ENCODE peak calls at places on chromosomes 4 and X, in five cellular contexts. D, N, R, Z and W are unnamed samples.

GRCh38 chr4:56465599-56466295 is 1.7 kb upstream of the SRP72 start:
- DNase-seq in Z (no peak), N (no peak), R (no peak), D (no peak), W (no peak)

GRCh38 chr4:11197942-11198341 is 230.8 kb downstream of the HS3ST1 start:
- DNase-seq in Z (no peak), D (no peak), R (no peak), N (no peak), W (no peak)

GRCh38 chr4:121696140-121696640 is 590 bp downstream of the ANXA5 start:
- DNase-seq in D (no peak), N (peak), Z (peak), R (peak), W (peak)

GRCh38 chr4:180527993-180528392 is 1715.2 kb upstream of the TENM3 start:
- DNase-seq in Z (no peak), R (no peak), N (no peak), D (no peak), W (no peak)

GRCh38 chrX:154818916-154819770 is 13.9 kb upstream of the MPP1 start:
- DNase-seq in N (no peak), D (no peak), Z (no peak), R (no peak), W (no peak)

GRCh38 chrX:29478336-29479069 is 736.9 kb upstream of the MAGEB2 start:
- DNase-seq in R (no peak), D (no peak), N (peak), Z (peak), W (peak)

GRCh38 chr4:181618038-181618618 is 625.1 kb upstream of the TENM3 start:
- DNase-seq in N (no peak), Z (no peak), R (no peak), D (no peak), W (no peak)

GRCh38 chr4:89056953-89057398 is at the start of gene FAM13A:
- DNase-seq in R (peak), D (peak), N (peak), Z (peak), W (peak)

GRCh38 chr4:80197601-80198444 is 520 bp downstream of the PRDM8 start:
- DNase-seq in D (no peak), N (peak), R (no peak), Z (no peak), W (peak)

GRCh38 chr4:75207902-75208301 is 275.0 kb downstream of the PARM1 start:
- DNase-seq in N (no peak), Z (no peak), D (no peak), R (no peak), W (no peak)

GRCh38 chr4:26331380-26331945 is 10.6 kb downstream of the RBPJ start:
- DNase-seq in R (no peak), D (no peak), Z (peak), N (no peak), W (no peak)

GRCh38 chrX:17967888-17968287 is 106.8 kb upstream of the RAI2 start:
- DNase-seq in Z (no peak), N (no peak), R (no peak), D (no peak), W (no peak)

GRCh38 chr4:7985072-7985471 is 45.4 kb upstream of the AFAP1 start:
- DNase-seq in N (no peak), D (no peak), Z (no peak), R (no peak), W (no peak)
- TF ChIP-seq CTCF in N (no peak), D (no peak), Z (no peak), R (no peak), W (no peak)

GRCh38 chr4:6008766-6009385 is 9.4 kb downstream of the C4orf50 start:
- DNase-seq in R (no peak), D (no peak), Z (no peak), N (peak), W (no peak)

GRCh38 chr4:6005175-6005574 is 13.1 kb downstream of the C4orf50 start:
- DNase-seq in R (no peak), N (no peak), D (no peak), Z (no peak), W (no peak)

GRCh38 chr4:6010789-6011188 is 7.4 kb downstream of the C4orf50 start:
- DNase-seq in R (no peak), N (no peak), Z (no peak), D (no peak), W (no peak)

GRCh38 chr4:6009452-6009851 is 8.8 kb downstream of the C4orf50 start:
- DNase-seq in N (peak), Z (no peak), R (no peak), D (no peak), W (no peak)

GRCh38 chr4:6008092-6008551 is 10.1 kb downstream of the C4orf50 start:
- DNase-seq in Z (no peak), D (peak), N (peak), R (no peak), W (peak)
- TF ChIP-seq CTCF in Z (no peak), D (no peak), N (no peak), R (no peak), W (peak)

DNA sequence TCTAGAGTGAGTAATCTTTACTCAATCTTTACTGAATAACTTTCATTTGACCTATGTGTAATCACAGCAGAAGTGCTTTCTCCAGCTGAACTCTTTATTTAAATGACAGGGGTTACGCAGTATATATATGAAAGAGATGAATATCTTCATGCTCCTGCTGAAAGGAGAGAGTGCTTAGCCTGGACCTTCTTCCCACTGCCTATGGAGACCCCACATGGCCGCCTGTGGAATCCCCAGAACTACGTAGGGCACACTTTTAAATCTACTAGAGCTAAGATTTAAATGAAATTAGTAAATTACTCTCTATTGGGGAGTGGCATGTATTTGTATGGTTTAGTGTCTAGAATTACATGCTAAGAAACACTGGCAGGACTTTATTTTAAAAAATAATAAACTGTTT is 391.2 kb downstream of the ANKRD50 start:
- DNase-seq in N (peak), D (no peak), Z (no peak), R (no peak), W (no peak)
- TF ChIP-seq CTCF in N (no peak), D (no peak), Z (no peak), R (no peak), W (no peak)

DNA sequence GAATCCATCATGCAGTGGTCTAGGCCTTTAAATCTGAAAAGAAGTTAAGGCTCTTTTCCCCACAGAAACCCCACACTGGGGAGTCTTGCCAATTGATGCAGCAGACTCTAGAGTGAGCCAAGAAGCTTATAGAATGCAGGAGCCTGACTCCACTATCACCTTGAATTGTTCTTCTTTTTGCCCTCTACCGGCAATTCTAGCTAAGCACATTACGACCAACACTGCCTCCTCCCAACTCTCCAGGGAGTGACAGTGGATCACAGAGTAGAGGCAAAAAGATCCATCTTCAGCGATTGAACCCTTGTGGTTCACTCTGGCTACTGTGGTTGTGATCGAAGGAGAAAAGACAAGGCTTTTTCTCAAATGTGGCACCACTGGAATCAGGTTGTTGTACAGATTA is 331.5 kb downstream of the NKX6-1 start:
- DNase-seq in D (no peak), Z (no peak), N (peak), R (no peak), W (peak)
- TF ChIP-seq CTCF in D (no peak), Z (no peak), N (no peak), R (no peak), W (no peak)

GRCh38 chrX:131746491-131746968 is 202.7 kb downstream of the OR13H1 start:
- DNase-seq in N (no peak), R (no peak), D (no peak), Z (no peak), W (no peak)
- TF ChIP-seq CTCF in N (no peak), R (peak), D (no peak), Z (no peak), W (no peak)

DNA sequence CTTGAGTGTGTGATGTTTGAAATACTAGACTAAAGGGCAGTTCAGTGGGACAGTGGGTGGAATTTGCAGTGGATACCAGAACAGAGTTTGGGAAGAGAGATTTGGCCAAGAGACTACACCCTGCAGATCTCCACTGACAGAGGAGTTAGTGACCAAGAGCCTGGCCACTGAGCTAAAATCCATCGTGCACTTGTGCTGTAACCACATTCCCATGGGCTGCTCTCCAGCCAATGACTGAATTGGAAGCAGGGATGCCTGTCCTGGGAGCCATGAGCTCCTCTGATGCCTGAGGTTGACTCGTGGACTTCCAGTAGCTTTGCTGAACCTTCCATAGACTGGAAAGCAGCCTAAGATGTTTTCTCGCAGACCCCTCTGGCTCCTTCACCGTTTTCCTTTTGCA is 296.1 kb downstream of the TRIML1 start:
- DNase-seq in N (no peak), D (no peak), Z (no peak), R (no peak), W (no peak)
- TF ChIP-seq CTCF in N (no peak), D (no peak), Z (no peak), R (no peak), W (no peak)